ENCODE peak calls at places on chromosomes 12 and 14, in six cellular contexts. One of them, this sample, is unnamed.

GRCh38 chr14:70094631-70095030 is 94.1 kb downstream of the SLC8A3 start:
- DNase-seq in KBM-7: no peak
- DNase-seq in M059J: no peak
- DNase-seq in HCEC 1CT: no peak
- DNase-seq in stimulated activated CD8-positive, alpha-beta memory T cell treated with anti-CD3 and anti-CD28 coated beads, Interleukin-4, amount 100 ng/mL, for 24 hours: no peak
- DNase-seq in activated CD4-positive, alpha-beta T cell treated with anti-CD3 and anti-CD28 coated beads for 1 hour: no peak
- DNase-seq in this sample: no peak

GRCh38 chr14:104025481-104025975 is 60.0 kb upstream of the ASPG start:
- DNase-seq in KBM-7: no peak
- DNase-seq in M059J: no peak
- DNase-seq in stimulated activated CD8-positive, alpha-beta memory T cell treated with anti-CD3 and anti-CD28 coated beads, Interleukin-4, amount 100 ng/mL, for 24 hours: no peak
- DNase-seq in HCEC 1CT: no peak
- DNase-seq in activated CD4-positive, alpha-beta T cell treated with anti-CD3 and anti-CD28 coated beads for 1 hour: no peak
- DNase-seq in this sample: no peak

GRCh38 chr12:4934651-4935050 is 24.9 kb downstream of the KCNA1 start:
- DNase-seq in HCEC 1CT: no peak
- DNase-seq in activated CD4-positive, alpha-beta T cell treated with anti-CD3 and anti-CD28 coated beads for 1 hour: no peak
- DNase-seq in KBM-7: no peak
- DNase-seq in stimulated activated CD8-positive, alpha-beta memory T cell treated with anti-CD3 and anti-CD28 coated beads, Interleukin-4, amount 100 ng/mL, for 24 hours: no peak
- DNase-seq in M059J: peak; percentile 22
- DNase-seq in this sample: no peak

GRCh38 chr12:67766370-67766769 is 117.8 kb downstream of the DYRK2 start:
- DNase-seq in activated CD4-positive, alpha-beta T cell treated with anti-CD3 and anti-CD28 coated beads for 1 hour: no peak
- DNase-seq in HCEC 1CT: peak; percentile 91
- DNase-seq in KBM-7: no peak
- DNase-seq in stimulated activated CD8-positive, alpha-beta memory T cell treated with anti-CD3 and anti-CD28 coated beads, Interleukin-4, amount 100 ng/mL, for 24 hours: no peak
- DNase-seq in M059J: peak; percentile 89
- DNase-seq in this sample: no peak

GRCh38 chr14:93115920-93116675 is at the start of gene ITPK1:
- DNase-seq in activated CD4-positive, alpha-beta T cell treated with anti-CD3 and anti-CD28 coated beads for 1 hour: peak; percentile 36
- DNase-seq in M059J: peak; percentile 27
- DNase-seq in stimulated activated CD8-positive, alpha-beta memory T cell treated with anti-CD3 and anti-CD28 coated beads, Interleukin-4, amount 100 ng/mL, for 24 hours: peak; percentile 39
- DNase-seq in KBM-7: peak; percentile 53
- DNase-seq in HCEC 1CT: peak; percentile 64
- DNase-seq in this sample: peak; percentile 58

GRCh38 chr12:121184984-121185894 is 24.7 kb upstream of the P2RX4 start:
- DNase-seq in M059J: no peak
- DNase-seq in activated CD4-positive, alpha-beta T cell treated with anti-CD3 and anti-CD28 coated beads for 1 hour: no peak
- DNase-seq in stimulated activated CD8-positive, alpha-beta memory T cell treated with anti-CD3 and anti-CD28 coated beads, Interleukin-4, amount 100 ng/mL, for 24 hours: no peak
- DNase-seq in HCEC 1CT: no peak
- DNase-seq in KBM-7: no peak
- DNase-seq in this sample: no peak

GRCh38 chr12:121893901-121894540 is 5.4 kb downstream of the PSMD9 start:
- DNase-seq in stimulated activated CD8-positive, alpha-beta memory T cell treated with anti-CD3 and anti-CD28 coated beads, Interleukin-4, amount 100 ng/mL, for 24 hours: no peak
- DNase-seq in activated CD4-positive, alpha-beta T cell treated with anti-CD3 and anti-CD28 coated beads for 1 hour: no peak
- DNase-seq in KBM-7: no peak
- DNase-seq in M059J: peak; percentile 77
- DNase-seq in HCEC 1CT: peak; percentile 63
- DNase-seq in this sample: no peak

GRCh38 chr14:72629534-72629933 is 264.4 kb downstream of the DPF3 start:
- DNase-seq in stimulated activated CD8-positive, alpha-beta memory T cell treated with anti-CD3 and anti-CD28 coated beads, Interleukin-4, amount 100 ng/mL, for 24 hours: no peak
- DNase-seq in M059J: no peak
- DNase-seq in HCEC 1CT: no peak
- DNase-seq in KBM-7: no peak
- DNase-seq in activated CD4-positive, alpha-beta T cell treated with anti-CD3 and anti-CD28 coated beads for 1 hour: no peak
- DNase-seq in this sample: no peak

GRCh38 chr14:22469541-22470303 is 119.3 kb downstream of the DAD1 start:
- DNase-seq in activated CD4-positive, alpha-beta T cell treated with anti-CD3 and anti-CD28 coated beads for 1 hour: no peak
- DNase-seq in stimulated activated CD8-positive, alpha-beta memory T cell treated with anti-CD3 and anti-CD28 coated beads, Interleukin-4, amount 100 ng/mL, for 24 hours: no peak
- DNase-seq in M059J: no peak
- DNase-seq in HCEC 1CT: no peak
- DNase-seq in KBM-7: no peak
- DNase-seq in this sample: no peak

GRCh38 chr14:73789996-73790581 is 61.5 kb upstream of the PTGR2 start:
- DNase-seq in activated CD4-positive, alpha-beta T cell treated with anti-CD3 and anti-CD28 coated beads for 1 hour: no peak
- DNase-seq in stimulated activated CD8-positive, alpha-beta memory T cell treated with anti-CD3 and anti-CD28 coated beads, Interleukin-4, amount 100 ng/mL, for 24 hours: no peak
- DNase-seq in HCEC 1CT: peak; percentile 92
- DNase-seq in M059J: peak; percentile 96
- DNase-seq in KBM-7: no peak
- DNase-seq in this sample: no peak

GRCh38 chr12:11228268-11228879 is 41.1 kb downstream of the PRB3 start:
- DNase-seq in HCEC 1CT: peak; percentile 39
- DNase-seq in stimulated activated CD8-positive, alpha-beta memory T cell treated with anti-CD3 and anti-CD28 coated beads, Interleukin-4, amount 100 ng/mL, for 24 hours: no peak
- DNase-seq in M059J: peak; percentile 29
- DNase-seq in KBM-7: peak; percentile 69
- DNase-seq in activated CD4-positive, alpha-beta T cell treated with anti-CD3 and anti-CD28 coated beads for 1 hour: no peak
- DNase-seq in this sample: no peak

GRCh38 chr14:69190191-69190590 is 1.1 kb upstream of the EXD2 start:
- DNase-seq in activated CD4-positive, alpha-beta T cell treated with anti-CD3 and anti-CD28 coated beads for 1 hour: no peak
- DNase-seq in HCEC 1CT: no peak
- DNase-seq in stimulated activated CD8-positive, alpha-beta memory T cell treated with anti-CD3 and anti-CD28 coated beads, Interleukin-4, amount 100 ng/mL, for 24 hours: no peak
- DNase-seq in M059J: peak; percentile 9
- DNase-seq in KBM-7: no peak
- DNase-seq in this sample: no peak

GRCh38 chr14:106377432-106377831 is 851.0 kb downstream of the TMEM121 start:
- DNase-seq in M059J: no peak
- DNase-seq in KBM-7: no peak
- DNase-seq in HCEC 1CT: no peak
- DNase-seq in stimulated activated CD8-positive, alpha-beta memory T cell treated with anti-CD3 and anti-CD28 coated beads, Interleukin-4, amount 100 ng/mL, for 24 hours: no peak
- DNase-seq in activated CD4-positive, alpha-beta T cell treated with anti-CD3 and anti-CD28 coated beads for 1 hour: no peak
- DNase-seq in this sample: no peak

GRCh38 chr14:51209457-51209856 is 30.6 kb upstream of the TMX1 start:
- DNase-seq in activated CD4-positive, alpha-beta T cell treated with anti-CD3 and anti-CD28 coated beads for 1 hour: no peak
- DNase-seq in stimulated activated CD8-positive, alpha-beta memory T cell treated with anti-CD3 and anti-CD28 coated beads, Interleukin-4, amount 100 ng/mL, for 24 hours: no peak
- DNase-seq in KBM-7: no peak
- DNase-seq in HCEC 1CT: no peak
- DNase-seq in M059J: no peak
- DNase-seq in this sample: no peak

GRCh38 chr14:92780444-92780843 is 13.7 kb upstream of the GOLGA5 start:
- DNase-seq in M059J: peak; percentile 71
- DNase-seq in HCEC 1CT: peak; percentile 80
- DNase-seq in KBM-7: no peak
- DNase-seq in stimulated activated CD8-positive, alpha-beta memory T cell treated with anti-CD3 and anti-CD28 coated beads, Interleukin-4, amount 100 ng/mL, for 24 hours: no peak
- DNase-seq in activated CD4-positive, alpha-beta T cell treated with anti-CD3 and anti-CD28 coated beads for 1 hour: no peak
- DNase-seq in this sample: no peak

GRCh38 chr12:6469609-6470374 is 685 bp downstream of the VAMP1 start:
- DNase-seq in activated CD4-positive, alpha-beta T cell treated with anti-CD3 and anti-CD28 coated beads for 1 hour: no peak
- DNase-seq in HCEC 1CT: no peak
- DNase-seq in M059J: no peak
- DNase-seq in stimulated activated CD8-positive, alpha-beta memory T cell treated with anti-CD3 and anti-CD28 coated beads, Interleukin-4, amount 100 ng/mL, for 24 hours: no peak
- DNase-seq in KBM-7: no peak
- DNase-seq in this sample: no peak

GRCh38 chr12:65123435-65124063 is 2.4 kb upstream of the WIF1 start:
- DNase-seq in M059J: peak; percentile 34
- DNase-seq in stimulated activated CD8-positive, alpha-beta memory T cell treated with anti-CD3 and anti-CD28 coated beads, Interleukin-4, amount 100 ng/mL, for 24 hours: no peak
- DNase-seq in HCEC 1CT: peak; percentile 45
- DNase-seq in KBM-7: peak; percentile 84
- DNase-seq in activated CD4-positive, alpha-beta T cell treated with anti-CD3 and anti-CD28 coated beads for 1 hour: no peak
- DNase-seq in this sample: no peak

GRCh38 chr14:22982013-22982476 is 306 bp downstream of the AJUBA start:
- DNase-seq in KBM-7: no peak
- DNase-seq in activated CD4-positive, alpha-beta T cell treated with anti-CD3 and anti-CD28 coated beads for 1 hour: no peak
- DNase-seq in stimulated activated CD8-positive, alpha-beta memory T cell treated with anti-CD3 and anti-CD28 coated beads, Interleukin-4, amount 100 ng/mL, for 24 hours: no peak
- DNase-seq in M059J: no peak
- DNase-seq in HCEC 1CT: no peak
- DNase-seq in this sample: no peak

GRCh38 chr14:23544511-23545447 is 6.8 kb downstream of the ZFHX2 start:
- DNase-seq in stimulated activated CD8-positive, alpha-beta memory T cell treated with anti-CD3 and anti-CD28 coated beads, Interleukin-4, amount 100 ng/mL, for 24 hours: no peak
- DNase-seq in activated CD4-positive, alpha-beta T cell treated with anti-CD3 and anti-CD28 coated beads for 1 hour: no peak
- DNase-seq in HCEC 1CT: no peak
- DNase-seq in KBM-7: no peak
- DNase-seq in M059J: no peak
- DNase-seq in this sample: no peak

GRCh38 chr14:77738559-77739250 is 22.3 kb downstream of the SNW1 start:
- DNase-seq in M059J: peak; percentile 81
- DNase-seq in HCEC 1CT: peak; percentile 54
- DNase-seq in stimulated activated CD8-positive, alpha-beta memory T cell treated with anti-CD3 and anti-CD28 coated beads, Interleukin-4, amount 100 ng/mL, for 24 hours: no peak
- DNase-seq in KBM-7: no peak
- DNase-seq in activated CD4-positive, alpha-beta T cell treated with anti-CD3 and anti-CD28 coated beads for 1 hour: no peak
- DNase-seq in this sample: no peak

GRCh38 chr12:10558291-10558690 is 52.6 kb downstream of the EIF2S3B start:
- DNase-seq in activated CD4-positive, alpha-beta T cell treated with anti-CD3 and anti-CD28 coated beads for 1 hour: no peak
- DNase-seq in KBM-7: no peak
- DNase-seq in stimulated activated CD8-positive, alpha-beta memory T cell treated with anti-CD3 and anti-CD28 coated beads, Interleukin-4, amount 100 ng/mL, for 24 hours: no peak
- DNase-seq in HCEC 1CT: no peak
- DNase-seq in M059J: no peak
- DNase-seq in this sample: no peak

GRCh38 chr14:44505588-44505987 is 1.5 kb downstream of the FSCB start:
- DNase-seq in stimulated activated CD8-positive, alpha-beta memory T cell treated with anti-CD3 and anti-CD28 coated beads, Interleukin-4, amount 100 ng/mL, for 24 hours: no peak
- DNase-seq in KBM-7: peak; percentile 1
- DNase-seq in activated CD4-positive, alpha-beta T cell treated with anti-CD3 and anti-CD28 coated beads for 1 hour: no peak
- DNase-seq in M059J: no peak
- DNase-seq in HCEC 1CT: no peak
- DNase-seq in this sample: no peak

GRCh38 chr14:69574266-69574953 is at the start of gene CCDC177:
- DNase-seq in activated CD4-positive, alpha-beta T cell treated with anti-CD3 and anti-CD28 coated beads for 1 hour: peak; percentile 62
- DNase-seq in HCEC 1CT: peak; percentile 45
- DNase-seq in KBM-7: peak; percentile 40
- DNase-seq in stimulated activated CD8-positive, alpha-beta memory T cell treated with anti-CD3 and anti-CD28 coated beads, Interleukin-4, amount 100 ng/mL, for 24 hours: peak; percentile 67
- DNase-seq in M059J: peak; percentile 48
- DNase-seq in this sample: no peak

GRCh38 chr12:94225924-94226630 is 77.7 kb downstream of the PLXNC1 start:
- DNase-seq in M059J: no peak
- DNase-seq in KBM-7: no peak
- DNase-seq in stimulated activated CD8-positive, alpha-beta memory T cell treated with anti-CD3 and anti-CD28 coated beads, Interleukin-4, amount 100 ng/mL, for 24 hours: no peak
- DNase-seq in HCEC 1CT: no peak
- DNase-seq in activated CD4-positive, alpha-beta T cell treated with anti-CD3 and anti-CD28 coated beads for 1 hour: no peak
- DNase-seq in this sample: no peak

GRCh38 chr12:131388164-131388795 is 322.6 kb upstream of the SFSWAP start:
- DNase-seq in activated CD4-positive, alpha-beta T cell treated with anti-CD3 and anti-CD28 coated beads for 1 hour: no peak
- DNase-seq in KBM-7: no peak
- DNase-seq in M059J: no peak
- DNase-seq in HCEC 1CT: no peak
- DNase-seq in stimulated activated CD8-positive, alpha-beta memory T cell treated with anti-CD3 and anti-CD28 coated beads, Interleukin-4, amount 100 ng/mL, for 24 hours: no peak
- DNase-seq in this sample: no peak

GRCh38 chr12:9039397-9039977 is 50.1 kb downstream of the KLRG1 start:
- DNase-seq in activated CD4-positive, alpha-beta T cell treated with anti-CD3 and anti-CD28 coated beads for 1 hour: no peak
- DNase-seq in HCEC 1CT: peak; percentile 50
- DNase-seq in M059J: peak; percentile 42
- DNase-seq in stimulated activated CD8-positive, alpha-beta memory T cell treated with anti-CD3 and anti-CD28 coated beads, Interleukin-4, amount 100 ng/mL, for 24 hours: no peak
- DNase-seq in KBM-7: peak; percentile 60
- DNase-seq in this sample: no peak

GRCh38 chr14:23827100-23827892 is 126.3 kb upstream of the DHRS4 start:
- DNase-seq in activated CD4-positive, alpha-beta T cell treated with anti-CD3 and anti-CD28 coated beads for 1 hour: no peak
- DNase-seq in M059J: peak; percentile 41
- DNase-seq in KBM-7: no peak
- DNase-seq in HCEC 1CT: no peak
- DNase-seq in stimulated activated CD8-positive, alpha-beta memory T cell treated with anti-CD3 and anti-CD28 coated beads, Interleukin-4, amount 100 ng/mL, for 24 hours: no peak
- DNase-seq in this sample: no peak

GRCh38 chr14:105495101-105495989 is 4.3 kb downstream of the TEDC1 start:
- DNase-seq in activated CD4-positive, alpha-beta T cell treated with anti-CD3 and anti-CD28 coated beads for 1 hour: no peak
- DNase-seq in stimulated activated CD8-positive, alpha-beta memory T cell treated with anti-CD3 and anti-CD28 coated beads, Interleukin-4, amount 100 ng/mL, for 24 hours: no peak
- DNase-seq in M059J: no peak
- DNase-seq in HCEC 1CT: no peak
- DNase-seq in KBM-7: no peak
- DNase-seq in this sample: no peak

GRCh38 chr12:30898846-30899245 is 27.7 kb upstream of the TSPAN11 start:
- DNase-seq in activated CD4-positive, alpha-beta T cell treated with anti-CD3 and anti-CD28 coated beads for 1 hour: no peak
- DNase-seq in HCEC 1CT: no peak
- DNase-seq in stimulated activated CD8-positive, alpha-beta memory T cell treated with anti-CD3 and anti-CD28 coated beads, Interleukin-4, amount 100 ng/mL, for 24 hours: no peak
- DNase-seq in KBM-7: no peak
- DNase-seq in M059J: no peak
- DNase-seq in this sample: no peak

GRCh38 chr12:115210533-115211252 is 526.7 kb upstream of the TBX3 start:
- DNase-seq in HCEC 1CT: no peak
- DNase-seq in KBM-7: no peak
- DNase-seq in stimulated activated CD8-positive, alpha-beta memory T cell treated with anti-CD3 and anti-CD28 coated beads, Interleukin-4, amount 100 ng/mL, for 24 hours: no peak
- DNase-seq in M059J: no peak
- DNase-seq in activated CD4-positive, alpha-beta T cell treated with anti-CD3 and anti-CD28 coated beads for 1 hour: no peak
- DNase-seq in this sample: no peak

GRCh38 chr12:110917467-110917866 is 2.9 kb downstream of the MYL2 start:
- DNase-seq in stimulated activated CD8-positive, alpha-beta memory T cell treated with anti-CD3 and anti-CD28 coated beads, Interleukin-4, amount 100 ng/mL, for 24 hours: no peak
- DNase-seq in M059J: peak; percentile 88
- DNase-seq in activated CD4-positive, alpha-beta T cell treated with anti-CD3 and anti-CD28 coated beads for 1 hour: no peak
- DNase-seq in HCEC 1CT: peak; percentile 55
- DNase-seq in KBM-7: no peak
- DNase-seq in this sample: no peak

GRCh38 chr12:92988622-92989130 is 59.6 kb upstream of the EEA1 start:
- DNase-seq in M059J: no peak
- DNase-seq in HCEC 1CT: no peak
- DNase-seq in stimulated activated CD8-positive, alpha-beta memory T cell treated with anti-CD3 and anti-CD28 coated beads, Interleukin-4, amount 100 ng/mL, for 24 hours: no peak
- DNase-seq in KBM-7: no peak
- DNase-seq in activated CD4-positive, alpha-beta T cell treated with anti-CD3 and anti-CD28 coated beads for 1 hour: no peak
- DNase-seq in this sample: no peak

GRCh38 chr12:132217800-132218518 is 73.7 kb downstream of the NOC4L start:
- DNase-seq in activated CD4-positive, alpha-beta T cell treated with anti-CD3 and anti-CD28 coated beads for 1 hour: no peak
- DNase-seq in M059J: no peak
- DNase-seq in HCEC 1CT: no peak
- DNase-seq in KBM-7: no peak
- DNase-seq in stimulated activated CD8-positive, alpha-beta memory T cell treated with anti-CD3 and anti-CD28 coated beads, Interleukin-4, amount 100 ng/mL, for 24 hours: no peak
- DNase-seq in this sample: no peak

GRCh38 chr12:51505363-51505762 is 80.7 kb downstream of the SLC4A8 start:
- DNase-seq in HCEC 1CT: no peak
- DNase-seq in KBM-7: no peak
- DNase-seq in activated CD4-positive, alpha-beta T cell treated with anti-CD3 and anti-CD28 coated beads for 1 hour: no peak
- DNase-seq in stimulated activated CD8-positive, alpha-beta memory T cell treated with anti-CD3 and anti-CD28 coated beads, Interleukin-4, amount 100 ng/mL, for 24 hours: no peak
- DNase-seq in M059J: no peak
- DNase-seq in this sample: no peak

GRCh38 chr12:86015026-86015425 is 140.9 kb downstream of the NTS start:
- DNase-seq in activated CD4-positive, alpha-beta T cell treated with anti-CD3 and anti-CD28 coated beads for 1 hour: no peak
- DNase-seq in M059J: no peak
- DNase-seq in stimulated activated CD8-positive, alpha-beta memory T cell treated with anti-CD3 and anti-CD28 coated beads, Interleukin-4, amount 100 ng/mL, for 24 hours: no peak
- DNase-seq in HCEC 1CT: no peak
- DNase-seq in KBM-7: no peak
- DNase-seq in this sample: no peak

This sample was measured in NK-92 treated with Interleukin-12 subunit alpha and Interleukin-12 subunit beta, amount 100 ng/mL, for 24 hours.